ENCODE peak calls at places on chromosome 14, in six cellular contexts. R is stromal cell of bone marrow, L is AG08395, V is NCI-H345, B is fibroblast of gingiva, Y is HCT116. O is an unnamed sample.

GRCh38 chr14:70665448-70666363 is 24.0 kb downstream of the TTC9 start:
- DNase-seq in V (peak; percentile 74), L (peak; percentile 52), Y (peak; percentile 45), B (no peak), R (no peak), O (no peak)

GRCh38 chr14:72518809-72519377 is 375.0 kb downstream of the DPF3 start:
- DNase-seq in B (no peak), V (no peak), R (no peak), L (no peak), Y (no peak), O (no peak)

GRCh38 chr14:75793806-75794205 is 132.8 kb downstream of the TTLL5 start:
- DNase-seq in V (no peak), B (peak; percentile 26), L (no peak), R (no peak), Y (no peak), O (no peak)

GRCh38 chr14:93266127-93266526 is 59.1 kb downstream of the UBR7 start:
- DNase-seq in Y (no peak), R (no peak), L (no peak), V (no peak), B (no peak), O (no peak)

GRCh38 chr14:98868846-98869245 is 403.2 kb downstream of the BCL11B start:
- DNase-seq in V (no peak), B (no peak), R (no peak), Y (no peak), L (no peak), O (no peak)

GRCh38 chr14:81471062-81471461 is 62.6 kb downstream of the SEL1L start:
- DNase-seq in R (no peak), L (no peak), B (no peak), V (no peak), Y (no peak), O (no peak)

GRCh38 chr14:99730876-99731351 is 46.8 kb downstream of the CYP46A1 start:
- DNase-seq in V (no peak), R (no peak), L (no peak), Y (no peak), B (no peak), O (no peak)

GRCh38 chr14:104967414-104968152 is 10.6 kb downstream of the AHNAK2 start:
- DNase-seq in L (no peak), B (no peak), Y (no peak), V (peak; percentile 64), R (no peak), O (no peak)

GRCh38 chr14:99574099-99574880 is 29.7 kb downstream of the CCDC85C start:
- DNase-seq in V (peak; percentile 29), B (no peak), Y (no peak), L (no peak), R (no peak), O (no peak)

GRCh38 chr14:65434216-65434850 is 21.8 kb downstream of the FUT8 start:
- DNase-seq in L (no peak), B (no peak), V (no peak), Y (no peak), R (no peak), O (no peak)

GRCh38 chr14:25041898-25042297 is 8.0 kb downstream of the STXBP6 start:
- DNase-seq in V (peak; percentile 74), L (no peak), B (no peak), Y (no peak), R (no peak), O (no peak)

GRCh38 chr14:96239759-96240158 is 16.3 kb upstream of the BDKRB1 start:
- DNase-seq in Y (no peak), B (no peak), V (no peak), L (no peak), R (no peak), O (no peak)

GRCh38 chr14:35418093-35418492 is 13.5 kb upstream of the NFKBIA start:
- DNase-seq in L (no peak), B (no peak), V (no peak), Y (no peak), R (no peak), O (no peak)

GRCh38 chr14:69693823-69694729 is 72.9 kb upstream of the SRSF5 start:
- DNase-seq in L (no peak), B (no peak), V (no peak), R (no peak), Y (no peak), O (no peak)

GRCh38 chr14:104442611-104443390 is 136.8 kb upstream of the C14orf180 start:
- DNase-seq in R (no peak), V (no peak), B (no peak), Y (no peak), L (no peak), O (no peak)

GRCh38 chr14:55317503-55317902 is 46.3 kb downstream of the FBXO34 start:
- DNase-seq in Y (no peak), V (no peak), L (no peak), R (no peak), B (no peak), O (no peak)

GRCh38 chr14:104867371-104868059 is 2.4 kb downstream of the CEP170B start:
- DNase-seq in Y (no peak), B (no peak), R (no peak), L (no peak), V (no peak), O (no peak)

GRCh38 chr14:64388533-64389243 is 535 bp downstream of the MTHFD1 start:
- DNase-seq in V (peak; percentile 53), B (peak; percentile 10), L (peak; percentile 10), Y (no peak), R (no peak), O (no peak)

GRCh38 chr14:103801459-103801858 is 45.9 kb downstream of the PPP1R13B start:
- DNase-seq in V (peak; percentile 8), R (peak; percentile 74), L (peak; percentile 66), Y (no peak), B (peak; percentile 23), O (no peak)

GRCh38 chr14:50237448-50237847 is 6.1 kb upstream of the SOS2 start:
- DNase-seq in R (no peak), V (no peak), Y (no peak), L (no peak), B (no peak), O (no peak)

GRCh38 chr14:25406818-25407217 is 356.9 kb upstream of the STXBP6 start:
- DNase-seq in L (no peak), Y (no peak), B (no peak), V (peak; percentile 65), R (no peak), O (no peak)

GRCh38 chr14:90003526-90004312 is 48.0 kb downstream of the TDP1 start:
- DNase-seq in R (no peak), V (no peak), Y (no peak), L (no peak), B (no peak), O (no peak)

GRCh38 chr14:75126121-75126544 is 715 bp downstream of the NEK9 start:
- DNase-seq in Y (no peak), B (no peak), L (no peak), V (no peak), R (no peak), O (no peak)

GRCh38 chr14:61121293-61121897 is 140.3 kb downstream of the SLC38A6 start:
- DNase-seq in B (peak; percentile 85), Y (no peak), L (no peak), V (no peak), R (no peak), O (no peak)

GRCh38 chr14:61388173-61388975 is 67.0 kb downstream of the PRKCH start:
- DNase-seq in B (peak; percentile 4), V (peak; percentile 41), R (peak; percentile 63), Y (peak; percentile 26), L (peak; percentile 20), O (no peak)

GRCh38 chr14:71142375-71143038 is 235.2 kb downstream of the PCNX1 start:
- DNase-seq in L (peak; percentile 91), B (peak; percentile 70), R (peak; percentile 71), Y (no peak), V (no peak), O (no peak)

GRCh38 chr14:54567224-54567633 is 301 bp downstream of the SAMD4A start:
- DNase-seq in L (no peak), Y (no peak), R (no peak), B (no peak), V (no peak), O (no peak)

O was measured in anterior cingulate cortex.